ENCODE peak calls at places on chromosome 7, in five cellular contexts. X is Karpas-422, F is H1, J is mesendoderm, R is IMR-90. C is an unnamed sample.

GRCh38 chr7:78568690-78569089 is 770.1 kb downstream of the PHTF2 start:
- DNase-seq in F (no peak), J (no peak), X (no peak), R (no peak), C (no peak)

GRCh38 chr7:5822742-5823503 is 41.5 kb upstream of the RNF216 start:
- DNase-seq in R (peak; percentile 85), F (peak; percentile 60), X (peak; percentile 97), J (peak; percentile 95), C (peak; percentile 98)

GRCh38 chr7:1973321-1974251 is 259.2 kb downstream of the MAD1L1 start:
- DNase-seq in J (no peak), F (no peak), X (no peak), R (no peak), C (no peak)

GRCh38 chr7:69837387-69838068 is 239.3 kb downstream of the AUTS2 start:
- DNase-seq in R (no peak), X (no peak), J (peak; percentile 90), F (peak; percentile 73), C (peak; percentile 25)

GRCh38 chr7:71625534-71625933 is 493.6 kb downstream of the GALNT17 start:
- DNase-seq in F (no peak), R (no peak), X (no peak), J (no peak), C (no peak)

GRCh38 chr7:84524714-84525694 is 330.4 kb upstream of the SEMA3A start:
- DNase-seq in J (no peak), X (no peak), R (peak; percentile 88), F (no peak), C (peak; percentile 85)

GRCh38 chr7:139743267-139743966 is 34.4 kb downstream of the HIPK2 start:
- DNase-seq in F (no peak), J (no peak), R (no peak), X (no peak), C (no peak)

GRCh38 chr7:47710201-47710935 is 128.5 kb upstream of the TNS3 start:
- DNase-seq in X (no peak), F (no peak), R (peak; percentile 45), J (no peak), C (no peak)

GRCh38 chr7:37341033-37341630 is 107.5 kb downstream of the ELMO1 start:
- DNase-seq in F (no peak), X (peak; percentile 75), J (no peak), R (no peak), C (no peak)

GRCh38 chr7:27091125-27091524 is 4.7 kb downstream of the HOXA1 start:
- DNase-seq in F (no peak), R (no peak), X (no peak), J (no peak), C (no peak)

GRCh38 chr7:40177071-40177470 is 42.3 kb downstream of the SUGCT start:
- DNase-seq in J (peak; percentile 56), F (no peak), R (no peak), X (no peak), C (no peak)

GRCh38 chr7:37482505-37482904 is 33.8 kb upstream of the ELMO1 start:
- DNase-seq in X (no peak), F (no peak), R (no peak), J (no peak), C (no peak)

GRCh38 chr7:25622716-25623115 is 394.4 kb upstream of the NPVF start:
- DNase-seq in X (no peak), F (no peak), J (no peak), R (no peak), C (no peak)

GRCh38 chr7:12868027-12868426 is 180.6 kb downstream of the ARL4A start:
- DNase-seq in J (no peak), X (no peak), R (no peak), F (no peak), C (no peak)

GRCh38 chr7:26857534-26858228 is 6.7 kb downstream of the SKAP2 start:
- DNase-seq in X (peak; percentile 44), J (peak; percentile 61), F (no peak), R (peak; percentile 67), C (no peak)

GRCh38 chr7:87003872-87004798 is 55.3 kb downstream of the ELAPOR2 start:
- DNase-seq in R (no peak), X (no peak), F (no peak), J (peak; percentile 46), C (no peak)

DNA sequence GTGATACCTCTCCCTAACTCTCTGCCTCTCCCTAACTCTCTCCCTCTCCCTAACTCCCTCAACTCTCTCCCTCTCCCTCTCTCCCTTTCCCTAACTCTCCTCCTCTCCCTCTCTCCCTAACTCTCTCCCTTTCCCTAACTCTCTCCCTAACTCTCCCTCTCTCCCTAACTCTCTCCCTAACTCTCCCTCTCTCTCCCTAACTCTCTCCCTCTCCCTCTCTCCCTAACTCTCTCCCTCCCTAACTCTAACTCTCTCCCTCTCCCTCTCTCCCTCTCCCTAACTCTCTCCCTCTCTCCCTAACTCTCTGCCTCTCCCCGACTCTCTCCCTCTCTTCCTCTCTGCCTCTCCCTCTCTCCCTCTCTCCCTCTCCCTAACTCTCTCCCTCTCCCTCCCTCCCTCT is 2.0 kb upstream of the PTPRN2 start:
- DNase-seq in F (no peak), R (no peak), J (no peak), X (no peak), C (no peak)
- H3K4me1 ChIP-seq in F (no peaks in the 10 kb centered on the region), R (no peaks in the 10 kb centered on the region), J (no peaks in the 10 kb centered on the region), X (no peaks in the 10 kb centered on the region), C (no peaks in the 10 kb centered on the region)

DNA sequence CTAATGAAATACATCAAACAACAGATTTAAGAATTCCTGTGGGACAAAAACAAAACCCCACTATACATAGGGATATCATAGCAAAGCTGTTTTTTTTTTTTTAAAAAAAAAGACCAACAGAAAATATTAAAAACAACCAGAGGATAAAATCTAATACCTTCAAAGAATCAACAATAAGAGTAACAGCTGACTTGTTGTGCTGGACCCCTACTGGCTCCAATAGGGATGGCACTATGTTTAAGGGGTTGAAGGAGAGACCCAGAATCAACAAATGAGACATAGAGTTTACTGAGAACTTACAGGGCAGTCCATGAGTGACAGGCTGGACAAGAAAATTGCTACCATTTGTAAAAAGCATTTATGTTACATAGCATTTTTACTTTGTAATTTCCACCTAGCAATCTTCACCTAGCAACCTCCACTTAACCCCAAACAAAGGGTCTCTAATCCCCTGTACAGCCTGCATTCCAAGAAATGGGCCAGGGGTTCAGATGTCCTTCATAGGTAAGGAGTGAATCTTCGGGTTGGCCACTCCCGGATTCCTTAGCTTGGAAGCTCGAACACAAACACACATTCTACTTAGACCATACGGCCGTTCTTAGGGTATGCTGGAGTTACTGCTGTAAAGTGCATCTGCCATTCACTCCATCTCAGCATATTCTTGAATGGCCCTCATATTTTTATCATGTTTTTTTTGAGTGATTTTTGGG is 25.8 kb downstream of the ASZ1 start:
- DNase-seq in X (no peak), J (peak; percentile 40), F (no peak), R (peak; percentile 18), C (peak; percentile 26)
- H3K9ac ChIP-seq in X (no peak overlapping the region), J (no peak overlapping the region), F (no peak overlapping the region), R (no peak overlapping the region), C (no peak overlapping the region)

GRCh38 chr7:722847-723246 is 3.7 kb upstream of the DNAAF5 start:
- DNase-seq in R (no peak), F (no peak), X (no peak), J (no peak), C (no peak)
- H3K4me1 ChIP-seq in R (peaks cover 11% of the 10 kb centered on the region), F (no peaks in the 10 kb centered on the region), X (peaks cover 15% of the 10 kb centered on the region), J (no peaks in the 10 kb centered on the region), C (peaks cover 4% of the 10 kb centered on the region)

GRCh38 chr7:106110885-106111670 is 1.0 kb downstream of the SYPL1 start:
- DNase-seq in R (no peak), F (no peak), J (no peak), X (peak; percentile 79), C (peak; percentile 59)
- H3K9ac ChIP-seq in R (peak overlapping the region; percentile 94), F (no peak overlapping the region), J (peak overlapping the region; percentile 95), X (peak overlapping the region; percentile 99), C (peak overlapping the region; percentile 95)

GRCh38 chr7:28157311-28157710 is 23.3 kb downstream of the JAZF1 start:
- DNase-seq in X (no peak), R (no peak), F (no peak), J (no peak), C (peak; percentile 18)
- H3K4me1 ChIP-seq in X (peaks cover 51% of the 10 kb centered on the region), R (peaks cover 38% of the 10 kb centered on the region), F (peaks cover 5% of the 10 kb centered on the region), J (peaks cover 2% of the 10 kb centered on the region), C (peaks cover 53% of the 10 kb centered on the region)

DNA sequence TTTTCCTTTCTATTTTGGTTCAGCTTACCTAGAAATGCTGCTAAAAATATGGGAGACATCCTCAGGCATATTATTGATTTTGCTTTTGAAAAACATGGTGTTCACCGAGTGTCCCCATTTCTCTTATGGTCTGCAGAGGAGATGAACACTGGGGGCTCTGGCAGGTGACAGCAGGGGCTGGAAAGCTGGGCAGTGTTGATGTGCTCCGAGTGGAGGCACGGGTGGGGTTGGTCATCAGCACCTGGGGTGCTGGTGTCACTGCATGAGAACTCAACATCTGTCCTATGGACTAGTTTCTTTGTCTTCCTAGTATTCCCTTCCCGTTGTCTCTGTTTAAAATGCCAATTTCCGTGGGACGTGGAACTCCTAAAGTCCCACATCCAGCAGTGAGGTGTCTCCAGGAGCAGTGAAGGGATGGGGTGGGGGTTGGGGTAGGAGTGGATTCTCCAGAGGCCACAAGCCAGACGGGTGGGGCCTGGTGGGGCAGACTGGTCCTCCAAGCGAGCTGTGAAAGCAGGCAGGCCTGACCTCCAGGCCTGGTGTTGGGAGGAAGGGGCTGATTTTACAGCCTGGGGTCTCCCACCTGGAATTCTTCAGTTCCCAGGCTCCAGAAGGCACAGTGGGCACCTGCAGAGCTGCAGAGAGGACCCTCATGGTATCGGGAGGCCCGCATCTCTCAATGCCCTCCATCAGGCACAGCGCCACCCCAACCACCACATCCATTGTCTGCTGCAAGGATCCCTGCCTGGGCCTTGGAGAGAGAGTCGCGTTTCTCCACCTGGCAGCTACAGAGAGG is 24.4 kb downstream of the ZNF775 start:
- DNase-seq in X (no peak), J (no peak), R (no peak), F (no peak), C (no peak)
- H3K9ac ChIP-seq in X (peak overlapping the region; percentile 83), J (peak overlapping the region; percentile 14), R (no peak overlapping the region), F (no peak overlapping the region), C (peak overlapping the region; percentile 92)

GRCh38 chr7:31935671-31936070 is 134.5 kb downstream of the PDE1C start:
- DNase-seq in R (no peak), X (no peak), F (no peak), J (no peak), C (no peak)

GRCh38 chr7:31933481-31933880 is 136.7 kb downstream of the PDE1C start:
- DNase-seq in J (no peak), R (peak; percentile 28), F (no peak), X (no peak), C (peak; percentile 45)

GRCh38 chr7:31935115-31935514 is 135.1 kb downstream of the PDE1C start:
- DNase-seq in X (no peak), F (no peak), J (peak; percentile 33), R (no peak), C (no peak)

GRCh38 chr7:31937982-31938381 is 132.2 kb downstream of the PDE1C start:
- DNase-seq in F (no peak), J (no peak), X (no peak), R (no peak), C (no peak)

DNA sequence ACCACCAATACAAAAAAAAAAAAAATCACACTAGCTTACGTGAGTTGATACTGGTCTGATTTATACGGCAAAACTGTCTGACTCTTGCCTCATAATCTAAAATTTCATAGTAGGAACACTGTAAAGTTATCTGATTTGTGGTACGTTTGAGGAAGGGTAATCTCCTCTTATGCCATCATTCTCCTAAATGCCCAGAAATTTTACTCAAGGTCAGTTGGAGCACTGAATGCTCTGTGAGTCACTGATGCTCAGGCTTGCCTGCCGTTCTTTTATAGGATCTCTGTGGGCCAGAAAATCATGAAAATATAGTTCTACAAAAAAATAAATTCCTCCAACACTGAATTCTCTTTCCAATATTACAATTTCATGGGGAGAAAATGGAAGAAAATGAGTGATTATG is 135.7 kb downstream of the PDE1C start:
- DNase-seq in X (no peak), J (no peak), R (no peak), F (no peak), C (peak; percentile 58)
- H3K4me1 ChIP-seq in X (no peaks in the 10 kb centered on the region), J (no peaks in the 10 kb centered on the region), R (peaks cover 2% of the 10 kb centered on the region), F (no peaks in the 10 kb centered on the region), C (peaks cover 59% of the 10 kb centered on the region)

C was measured in GM23248.